ENCODE peak calls at places on chromosomes 11 and 22, in six cellular contexts. W is IMR-90, M is H1, L is mesenchymal stem cell, A is H9, O is neuronal stem cell. V is an unnamed sample. For H3K9me3, the result is how much of the 10 kb centered on the place peaks cover.

GRCh38 chr11:114134870-114135269 is 75.4 kb downstream of the ZBTB16 start:
- DNase-seq in W (peak), M (no peak), L (peak), A (no peak), O (no peak), V (peak)

GRCh38 chr11:75105462-75105925 is 8.8 kb upstream of the OR2AT4 start:
- DNase-seq in W (no peak), M (no peak), L (no peak), A (peak), O (peak), V (no peak)

GRCh38 chr22:37509026-37509886 is 10.0 kb downstream of the CARD10 start:
- DNase-seq in W (no peak), M (no peak), L (no peak), A (no peak), O (no peak), V (no peak)

GRCh38 chr11:106998126-106998525 is 20.1 kb downstream of the GUCY1A2 start:
- DNase-seq in W (peak), M (no peak), L (peak), A (no peak), O (no peak), V (peak)

GRCh38 chr11:35918716-35919115 is 25.1 kb upstream of the LDLRAD3 start:
- DNase-seq in W (no peak), M (no peak), L (no peak), A (no peak), O (peak), V (no peak)

GRCh38 chr11:33920838-33921613 is 29.1 kb upstream of the LMO2 start:
- DNase-seq in W (no peak), M (no peak), L (no peak), A (no peak), O (no peak), V (no peak)

GRCh38 chr11:42410251-42410956 is 901.4 kb upstream of the API5 start:
- DNase-seq in W (no peak), M (no peak), L (no peak), A (no peak), O (no peak), V (no peak)

GRCh38 chr22:27576815-27577564 is 224.6 kb downstream of the MN1 start:
- DNase-seq in W (peak), M (no peak), L (peak), A (no peak), O (no peak), V (no peak)

GRCh38 chr22:22159384-22159783 is 85.2 kb upstream of the VPREB1 start:
- DNase-seq in W (no peak), M (no peak), L (no peak), A (no peak), O (no peak), V (no peak)

GRCh38 chr11:108886608-108887007 is 221.7 kb downstream of the DDX10 start:
- DNase-seq in W (peak), M (no peak), L (peak), A (no peak), O (no peak), V (no peak)

GRCh38 chr11:6333112-6333511 is 12.8 kb upstream of the CAVIN3 start:
- DNase-seq in W (peak), M (peak), L (no peak), A (no peak), O (no peak), V (no peak)

GRCh38 chr11:64146036-64146943 is 19.6 kb downstream of the MACROD1 start:
- DNase-seq in W (peak), M (peak), L (peak), A (peak), O (no peak), V (peak)

GRCh38 chr22:17647996-17648395 is 9.4 kb downstream of the BCL2L13 start:
- DNase-seq in W (no peak), M (no peak), L (no peak), A (no peak), O (no peak), V (no peak)

GRCh38 chr11:119518746-119519382 is 95.9 kb upstream of the THY1 start:
- DNase-seq in W (peak), M (peak), L (peak), A (peak), O (peak), V (peak)

GRCh38 chr11:36945384-36945783 is 347.3 kb upstream of the RAG2 start:
- DNase-seq in W (peak), M (no peak), L (peak), A (no peak), O (no peak), V (peak)

GRCh38 chr11:126661051-126661450 is 305.6 kb downstream of the ST3GAL4 start:
- DNase-seq in W (no peak), M (no peak), L (no peak), A (no peak), O (no peak), V (no peak)

GRCh38 chr11:45170484-45170883 is 24.0 kb downstream of the PRDM11 start:
- DNase-seq in W (no peak), M (no peak), L (no peak), A (no peak), O (no peak), V (no peak)

GRCh38 chr22:35882226-35883027 is 146.2 kb downstream of the RBFOX2 start:
- DNase-seq in W (peak), M (no peak), L (no peak), A (no peak), O (no peak), V (no peak)

GRCh38 chr22:45453764-45454163 is 40.3 kb downstream of the RIBC2 start:
- DNase-seq in W (no peak), M (no peak), L (no peak), A (no peak), O (no peak), V (no peak)

GRCh38 chr11:57116654-57117053 is 65.1 kb upstream of the LRRC55 start:
- DNase-seq in W (peak), M (peak), L (peak), A (peak), O (no peak), V (peak)

GRCh38 chr11:8709002-8709672 is 26.5 kb downstream of the RPL27A start:
- DNase-seq in W (peak), M (no peak), L (no peak), A (peak), O (no peak), V (no peak)

GRCh38 chr11:72230764-72231365 is 6.3 kb downstream of the INPPL1 start:
- DNase-seq in W (no peak), M (no peak), L (no peak), A (no peak), O (no peak), V (no peak)

GRCh38 chr11:64088159-64089026 is 52.7 kb downstream of the FLRT1 start:
- DNase-seq in W (no peak), M (peak), L (no peak), A (peak), O (no peak), V (no peak)

GRCh38 chr11:42175203-42175602 is 715.8 kb upstream of the LRRC4C start:
- DNase-seq in W (no peak), M (no peak), L (no peak), A (no peak), O (no peak), V (no peak)

GRCh38 chr22:23713696-23714595 is 23.1 kb downstream of the RGL4 start:
- DNase-seq in W (no peak), M (no peak), L (no peak), A (no peak), O (no peak), V (no peak)

GRCh38 chr11:100929377-100929776 is 200.2 kb downstream of the PGR start:
- DNase-seq in W (peak), M (no peak), L (peak), A (no peak), O (no peak), V (no peak)

GRCh38 chr22:44505796-44506354 is 7.8 kb upstream of the RTL6 start:
- DNase-seq in W (no peak), M (no peak), L (no peak), A (no peak), O (no peak), V (no peak)

GRCh38 chr11:15374418-15374817 is 259.7 kb downstream of the INSC start:
- DNase-seq in W (no peak), M (no peak), L (no peak), A (no peak), O (no peak), V (no peak)

GRCh38 chr22:36125994-36126531 is 34.5 kb downstream of the APOL3 start:
- DNase-seq in W (no peak), M (no peak), L (no peak), A (no peak), O (no peak), V (no peak)

GRCh38 chr11:75082601-75083216 is 14.0 kb downstream of the OR2AT4 start:
- DNase-seq in W (no peak), M (no peak), L (peak), A (no peak), O (no peak), V (no peak)

GRCh38 chr11:126824035-126824607 is 176.4 kb downstream of the KIRREL3 start:
- DNase-seq in W (no peak), M (no peak), L (no peak), A (peak), O (no peak), V (no peak)

GRCh38 chr22:49523374-49524008 is 304.2 kb downstream of the BRD1 start:
- DNase-seq in W (no peak), M (no peak), L (no peak), A (no peak), O (no peak), V (no peak)
- H3K9me3 ChIP-seq in W (half or more), M (under half), L (under half), A (under half), O (under half), V (under half)

DNA sequence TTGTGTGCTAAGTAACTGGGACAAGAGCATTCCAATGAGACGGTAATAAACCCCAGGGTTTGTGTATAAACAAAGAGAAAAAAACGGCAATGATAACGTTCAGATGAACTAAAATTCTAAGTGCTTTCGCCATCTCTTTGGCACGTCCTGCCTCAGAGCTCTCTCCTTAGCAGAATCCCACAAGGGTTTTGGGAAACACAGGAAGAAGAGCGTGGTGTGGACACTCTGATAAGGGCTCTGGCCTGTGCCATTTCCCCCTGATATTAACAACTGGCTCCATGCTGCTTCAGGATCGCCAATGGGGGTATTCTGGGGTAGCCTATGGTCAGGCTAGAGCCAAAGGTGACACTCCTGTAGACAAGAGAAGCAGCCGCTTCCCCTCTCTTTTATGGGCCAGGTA is 18.4 kb downstream of the ABCC8 start:
- DNase-seq in W (no peak), M (no peak), L (no peak), A (no peak), O (no peak), V (no peak)
- H3K14ac ChIP-seq in W (no peak), M (no peak), L (no peak), A (no peak), O (no peak), V (no peak)

GRCh38 chr22:34113381-34113780 is 193.1 kb upstream of the LARGE1 start:
- DNase-seq in W (no peak), M (no peak), L (no peak), A (no peak), O (no peak), V (no peak)
- H4K91ac ChIP-seq in W (no peak), M (no peak), L (no peak), A (no peak), O (no peak), V (no peak)

GRCh38 chr22:30968924-30969531 is at the start of gene TUG1:
- DNase-seq in W (peak), M (peak), L (peak), A (peak), O (peak), V (peak)
- H3K9me3 ChIP-seq in W (under half), M (under half), L (under half), A (under half), O (under half), V (under half)

GRCh38 chr22:43225609-43226008 is 38.7 kb upstream of the TTLL12 start:
- DNase-seq in W (no peak), M (no peak), L (peak), A (no peak), O (no peak), V (no peak)
- H3K14ac ChIP-seq in W (no peak), M (no peak), L (no peak), A (no peak), O (no peak), V (no peak)

GRCh38 chr11:76524919-76525318 is 80.1 kb downstream of the EMSY start:
- DNase-seq in W (peak), M (no peak), L (no peak), A (no peak), O (no peak), V (no peak)

GRCh38 chr11:76524461-76524860 is 79.6 kb downstream of the EMSY start:
- DNase-seq in W (peak), M (no peak), L (no peak), A (no peak), O (no peak), V (no peak)

GRCh38 chr11:76523786-76524436 is 79.1 kb downstream of the EMSY start:
- DNase-seq in W (no peak), M (no peak), L (no peak), A (no peak), O (no peak), V (no peak)

GRCh38 chr11:76523147-76523546 is 78.3 kb downstream of the EMSY start:
- DNase-seq in W (no peak), M (no peak), L (peak), A (no peak), O (no peak), V (no peak)

GRCh38 chr11:76526878-76527277 is 82.1 kb downstream of the EMSY start:
- DNase-seq in W (no peak), M (no peak), L (no peak), A (no peak), O (no peak), V (no peak)
- H4K91ac ChIP-seq in W (no peak), M (no peak), L (no peak), A (no peak), O (no peak), V (no peak)

GRCh38 chr11:47379317-47379716 is 970 bp upstream of the SPI1 start:
- DNase-seq in W (no peak), M (no peak), L (no peak), A (no peak), O (no peak), V (no peak)
- H3K9me3 ChIP-seq in W (under half), M (under half), L (under half), A (under half), O (under half), V (under half)

DNA sequence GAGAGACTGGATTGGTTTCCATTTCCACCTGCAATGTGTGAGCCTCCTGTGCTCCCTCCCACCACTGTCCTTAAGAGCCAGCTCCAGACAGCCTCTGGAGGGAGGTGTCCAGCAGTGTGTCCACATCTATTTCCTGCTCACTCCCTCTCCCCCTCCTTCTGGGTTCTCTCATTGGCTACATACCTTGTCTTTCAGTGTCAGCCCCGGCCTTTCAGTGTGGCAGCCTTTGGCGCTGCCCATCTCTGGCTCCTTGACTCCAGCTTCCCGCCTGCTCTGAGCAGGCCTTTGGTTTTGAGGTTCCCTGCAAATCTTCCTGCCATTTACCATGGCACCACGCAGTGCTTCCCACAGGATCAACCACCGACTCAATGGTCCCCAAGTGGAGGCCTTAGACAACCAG is 19.0 kb upstream of the PTPRJ start:
- DNase-seq in W (no peak), M (no peak), L (no peak), A (peak), O (no peak), V (no peak)
- H3K14ac ChIP-seq in W (no peak), M (no peak), L (no peak), A (no peak), O (no peak), V (no peak)

DNA sequence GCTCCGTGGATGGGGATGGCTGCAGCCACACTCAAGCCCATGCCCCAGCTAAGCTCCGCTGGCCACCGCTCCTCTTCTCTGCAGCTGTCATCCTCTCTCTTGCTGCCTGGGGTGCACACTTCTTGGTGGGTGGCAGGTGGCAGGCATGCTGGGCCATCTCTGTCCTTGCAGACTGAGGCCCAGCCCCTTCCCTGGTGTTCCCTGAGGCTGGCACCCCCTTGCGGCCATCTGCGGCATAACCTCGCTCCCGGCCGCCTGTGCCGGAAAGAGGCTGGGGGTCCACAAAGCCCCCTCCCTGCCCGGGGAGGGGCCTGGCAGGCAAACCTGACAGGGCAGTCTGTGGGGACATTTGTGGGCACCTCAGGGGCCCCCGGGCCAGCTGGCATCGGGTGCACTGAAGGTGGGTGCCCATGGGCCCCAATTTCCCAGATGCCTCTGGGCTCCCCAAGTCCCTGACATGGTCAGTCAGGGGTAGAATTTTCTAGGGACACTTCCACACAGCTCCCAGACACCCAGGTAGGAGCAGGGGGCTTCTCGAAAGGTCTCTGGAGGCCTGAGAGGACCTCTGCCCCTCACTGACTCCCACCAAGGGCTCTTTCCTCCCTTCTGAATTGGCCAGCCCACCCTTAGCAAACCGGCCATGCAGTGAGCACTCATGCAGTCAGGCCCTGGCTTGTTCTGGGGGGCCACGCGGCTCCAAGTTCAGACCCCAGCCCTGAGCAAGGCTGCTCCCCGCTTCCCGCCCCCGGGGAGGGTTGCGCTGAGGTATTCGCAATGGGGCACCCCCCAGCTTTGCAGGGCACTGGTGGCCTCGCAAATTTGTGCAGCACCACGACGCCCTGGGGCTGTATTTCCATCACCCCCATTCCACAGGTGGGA is 23.5 kb upstream of the TH start:
- DNase-seq in W (peak), M (peak), L (peak), A (peak), O (peak), V (peak)
- H4K91ac ChIP-seq in W (no peak), M (no peak), L (peak), A (no peak), O (peak), V (no peak)

V was measured in trophoblast cell.